ENCODE peak calls at places on chromosome 5, in eight cellular contexts. E is left cardiac atrium, C is fibroblast of mammary gland, M is NCI-H510A treated with DMSO at 0.1 percent for 48 hours, N is IMR-90, S is GM23248, I is A549, X is GM23338. W is an unnamed sample.

GRCh38 chr5:34038430-34038829 is 4.6 kb downstream of the C1QTNF3 start:
- DNase-seq in E (no peak), C (no peak), M (no peak), N (no peak), S (no peak), I (no peak), X (peak; percentile 37), W (no peak)

GRCh38 chr5:132411382-132411925 is 41.9 kb downstream of the SLC22A5 start:
- DNase-seq in E (no peak), C (no peak), M (peak; percentile 17), N (no peak), S (no peak), I (no peak), X (no peak), W (no peak)

GRCh38 chr5:141199359-141200235 is at the start of gene PCDHB11:
- DNase-seq in E (no peak), C (no peak), M (peak; percentile 33), N (no peak), S (peak; percentile 48), I (peak; percentile 39), X (peak; percentile 72), W (peak; percentile 58)

GRCh38 chr5:112647428-112647827 is 90.3 kb upstream of the APC start:
- DNase-seq in E (no peak), C (no peak), M (no peak), N (no peak), S (no peak), I (no peak), X (peak; percentile 84), W (no peak)

GRCh38 chr5:15376088-15376487 is 123.9 kb upstream of the FBXL7 start:
- DNase-seq in E (no peak), C (no peak), M (no peak), N (no peak), S (no peak), I (no peak), X (no peak), W (no peak)

GRCh38 chr5:107217721-107218130 is 453.0 kb downstream of the EFNA5 start:
- DNase-seq in E (peak; percentile 64), C (no peak), M (no peak), N (no peak), S (no peak), I (no peak), X (no peak), W (no peak)

GRCh38 chr5:137995747-137996123 is 37.1 kb downstream of the FAM13B start:
- DNase-seq in E (no peak), C (no peak), M (no peak), N (no peak), S (no peak), I (no peak), X (no peak), W (no peak)

GRCh38 chr5:116573617-116574431 is 799 bp downstream of the SEMA6A start:
- DNase-seq in E (peak; percentile 35), C (no peak), M (no peak), N (no peak), S (peak; percentile 35), I (peak; percentile 7), X (no peak), W (peak; percentile 56)

GRCh38 chr5:1268666-1269065 is 26.2 kb downstream of the TERT start:
- DNase-seq in E (no peak), C (no peak), M (no peak), N (no peak), S (no peak), I (no peak), X (no peak), W (no peak)

GRCh38 chr5:157400741-157401140 is 59.3 kb upstream of the NIPAL4 start:
- DNase-seq in E (no peak), C (no peak), M (no peak), N (no peak), S (no peak), I (no peak), X (no peak), W (no peak)